ENCODE peak calls at places on chromosomes 16 and 17, in five cellular contexts. One of them, this sample, is unnamed.
A peak's percentile ranks its signal among the peaks of the same experiment; 100 is the strongest.

GRCh38 chr16:66578596-66579531 is at the start of gene CMTM2:
- DNase-seq in dorsolateral prefrontal cortex: no peak
- DNase-seq in neural progenitor cell: no peak
- DNase-seq in AG10803: peak; percentile 10
- DNase-seq in lower leg skin: no peak
- DNase-seq in this sample: no peak

GRCh38 chr16:79525132-79525531 is 75.4 kb downstream of the MAF start:
- DNase-seq in neural progenitor cell: no peak
- DNase-seq in lower leg skin: no peak
- DNase-seq in dorsolateral prefrontal cortex: no peak
- DNase-seq in AG10803: no peak
- DNase-seq in this sample: no peak

GRCh38 chr16:85611205-85611454 is 2.0 kb upstream of the GSE1 start:
- DNase-seq in dorsolateral prefrontal cortex: no peak
- DNase-seq in neural progenitor cell: peak; percentile 76
- DNase-seq in AG10803: no peak
- DNase-seq in lower leg skin: peak; percentile 27
- DNase-seq in this sample: no peak

GRCh38 chr17:2189231-2189630 is 114.4 kb downstream of the SMG6 start:
- DNase-seq in dorsolateral prefrontal cortex: no peak
- DNase-seq in neural progenitor cell: no peak
- DNase-seq in AG10803: peak; percentile 54
- DNase-seq in lower leg skin: no peak
- DNase-seq in this sample: no peak

GRCh38 chr16:87374313-87374712 is 9.3 kb downstream of the FBXO31 start:
- DNase-seq in lower leg skin: no peak
- DNase-seq in neural progenitor cell: peak; percentile 1
- DNase-seq in dorsolateral prefrontal cortex: no peak
- DNase-seq in AG10803: no peak
- DNase-seq in this sample: no peak

GRCh38 chr16:89828199-89828869 is at the start of gene SPIRE2:
- DNase-seq in lower leg skin: peak; percentile 21
- DNase-seq in AG10803: peak; percentile 65
- DNase-seq in dorsolateral prefrontal cortex: no peak
- DNase-seq in neural progenitor cell: peak; percentile 96
- DNase-seq in this sample: peak; percentile 37

GRCh38 chr16:73176577-73177013 is 128.7 kb upstream of the ZFHX3 start:
- DNase-seq in neural progenitor cell: peak; percentile 27
- DNase-seq in dorsolateral prefrontal cortex: no peak
- DNase-seq in AG10803: peak; percentile 95
- DNase-seq in lower leg skin: no peak
- DNase-seq in this sample: peak; percentile 83

GRCh38 chr17:82252511-82253178 is 20.9 kb downstream of the CSNK1D start:
- DNase-seq in neural progenitor cell: no peak
- DNase-seq in lower leg skin: no peak
- DNase-seq in AG10803: no peak
- DNase-seq in dorsolateral prefrontal cortex: no peak
- DNase-seq in this sample: no peak

GRCh38 chr16:24497405-24497804 is 42.0 kb upstream of the RBBP6 start:
- DNase-seq in neural progenitor cell: no peak
- DNase-seq in lower leg skin: no peak
- DNase-seq in dorsolateral prefrontal cortex: no peak
- DNase-seq in AG10803: peak; percentile 46
- DNase-seq in this sample: no peak

GRCh38 chr16:85210423-85211169 is 98.3 kb upstream of the CIBAR2 start:
- DNase-seq in dorsolateral prefrontal cortex: no peak
- DNase-seq in lower leg skin: no peak
- DNase-seq in AG10803: peak; percentile 93
- DNase-seq in neural progenitor cell: no peak
- DNase-seq in this sample: peak; percentile 66

GRCh38 chr17:27530791-27531391 is 74.6 kb downstream of the KSR1 start:
- DNase-seq in neural progenitor cell: no peak
- DNase-seq in lower leg skin: peak; percentile 26
- DNase-seq in AG10803: peak; percentile 39
- DNase-seq in dorsolateral prefrontal cortex: no peak
- DNase-seq in this sample: no peak

GRCh38 chr16:67029249-67030096 is 524 bp downstream of the CBFB start:
- DNase-seq in lower leg skin: peak; percentile 39
- DNase-seq in dorsolateral prefrontal cortex: no peak
- DNase-seq in AG10803: peak; percentile 61
- DNase-seq in neural progenitor cell: peak; percentile 68
- DNase-seq in this sample: peak; percentile 34

GRCh38 chr17:53129863-53130262 is 692.9 kb upstream of the KIF2B start:
- DNase-seq in dorsolateral prefrontal cortex: no peak
- DNase-seq in neural progenitor cell: no peak
- DNase-seq in AG10803: no peak
- DNase-seq in lower leg skin: no peak
- DNase-seq in this sample: no peak

GRCh38 chr17:66464921-66465320 is 162.5 kb downstream of the PRKCA start:
- DNase-seq in dorsolateral prefrontal cortex: no peak
- DNase-seq in lower leg skin: no peak
- DNase-seq in neural progenitor cell: no peak
- DNase-seq in AG10803: no peak
- DNase-seq in this sample: no peak

GRCh38 chr17:81035389-81036127 is 607 bp downstream of the BAIAP2 start:
- DNase-seq in lower leg skin: no peak
- DNase-seq in neural progenitor cell: peak; percentile 54
- DNase-seq in dorsolateral prefrontal cortex: no peak
- DNase-seq in AG10803: no peak
- DNase-seq in this sample: no peak

GRCh38 chr16:83732536-83732935 is 75.2 kb upstream of the HSBP1 start:
- DNase-seq in lower leg skin: no peak
- DNase-seq in dorsolateral prefrontal cortex: no peak
- DNase-seq in AG10803: no peak
- DNase-seq in neural progenitor cell: no peak
- DNase-seq in this sample: no peak

GRCh38 chr17:9330903-9331272 is 244.7 kb downstream of the STX8 start:
- DNase-seq in dorsolateral prefrontal cortex: no peak
- DNase-seq in lower leg skin: no peak
- DNase-seq in neural progenitor cell: peak; percentile 59
- DNase-seq in AG10803: no peak
- DNase-seq in this sample: no peak

GRCh38 chr17:68512967-68513474 is 791 bp downstream of the PRKAR1A start:
- DNase-seq in AG10803: peak; percentile 54
- DNase-seq in dorsolateral prefrontal cortex: no peak
- DNase-seq in lower leg skin: peak; percentile 67
- DNase-seq in neural progenitor cell: peak; percentile 56
- DNase-seq in this sample: peak; percentile 38

GRCh38 chr17:31329221-31329620 is 7.8 kb upstream of the EVI2A start:
- DNase-seq in dorsolateral prefrontal cortex: no peak
- DNase-seq in AG10803: peak; percentile 9
- DNase-seq in lower leg skin: no peak
- DNase-seq in neural progenitor cell: no peak
- DNase-seq in this sample: no peak

GRCh38 chr17:11608396-11608795 is 10.1 kb downstream of the DNAH9 start:
- DNase-seq in dorsolateral prefrontal cortex: no peak
- DNase-seq in AG10803: no peak
- DNase-seq in lower leg skin: peak; percentile 52
- DNase-seq in neural progenitor cell: no peak
- DNase-seq in this sample: peak; percentile 6

GRCh38 chr17:7348478-7349242 is 3.3 kb upstream of the KCTD11 start:
- DNase-seq in neural progenitor cell: no peak
- DNase-seq in dorsolateral prefrontal cortex: no peak
- DNase-seq in AG10803: peak; percentile 82
- DNase-seq in lower leg skin: no peak
- DNase-seq in this sample: no peak

GRCh38 chr16:89958596-89958995 is 10.0 kb downstream of the DEF8 start:
- DNase-seq in neural progenitor cell: no peak
- DNase-seq in lower leg skin: no peak
- DNase-seq in dorsolateral prefrontal cortex: no peak
- DNase-seq in AG10803: no peak
- DNase-seq in this sample: no peak

GRCh38 chr16:75789237-75789636 is 62.9 kb upstream of the CPHXL start:
- DNase-seq in AG10803: peak; percentile 46
- DNase-seq in dorsolateral prefrontal cortex: no peak
- DNase-seq in lower leg skin: no peak
- DNase-seq in neural progenitor cell: peak; percentile 66
- DNase-seq in this sample: peak; percentile 25

GRCh38 chr17:82548681-82549303 is 29.3 kb downstream of the FOXK2 start:
- DNase-seq in dorsolateral prefrontal cortex: no peak
- DNase-seq in neural progenitor cell: no peak
- DNase-seq in lower leg skin: peak; percentile 59
- DNase-seq in AG10803: no peak
- DNase-seq in this sample: no peak

GRCh38 chr17:58279016-58279671 is 1.6 kb downstream of the MPO start:
- DNase-seq in lower leg skin: no peak
- DNase-seq in AG10803: peak; percentile 16
- DNase-seq in neural progenitor cell: no peak
- DNase-seq in dorsolateral prefrontal cortex: no peak
- DNase-seq in this sample: peak; percentile 18

GRCh38 chr17:9138161-9138717 is 116.9 kb downstream of the NTN1 start:
- DNase-seq in AG10803: peak; percentile 50
- DNase-seq in neural progenitor cell: no peak
- DNase-seq in lower leg skin: no peak
- DNase-seq in dorsolateral prefrontal cortex: no peak
- DNase-seq in this sample: no peak

GRCh38 chr16:535446-536405 is 8.2 kb downstream of the CAPN15 start:
- DNase-seq in neural progenitor cell: no peak
- DNase-seq in dorsolateral prefrontal cortex: no peak
- DNase-seq in lower leg skin: peak; percentile 51
- DNase-seq in AG10803: peak; percentile 69
- DNase-seq in this sample: peak; percentile 69

GRCh38 chr16:3027488-3027795 is 3.6 kb downstream of the THOC6 start:
- DNase-seq in lower leg skin: no peak
- DNase-seq in AG10803: no peak
- DNase-seq in neural progenitor cell: no peak
- DNase-seq in dorsolateral prefrontal cortex: no peak
- DNase-seq in this sample: no peak

GRCh38 chr16:3026609-3027487 is 3.0 kb downstream of the THOC6 start:
- DNase-seq in neural progenitor cell: no peak
- DNase-seq in lower leg skin: no peak
- DNase-seq in dorsolateral prefrontal cortex: no peak
- DNase-seq in AG10803: no peak
- DNase-seq in this sample: no peak

GRCh38 chr16:3029499-3030127 is 5.8 kb downstream of the THOC6 start:
- DNase-seq in lower leg skin: no peak
- DNase-seq in dorsolateral prefrontal cortex: no peak
- DNase-seq in neural progenitor cell: no peak
- DNase-seq in AG10803: peak; percentile 41
- DNase-seq in this sample: no peak

GRCh38 chr16:3028716-3029319 is 5.0 kb downstream of the THOC6 start:
- DNase-seq in dorsolateral prefrontal cortex: no peak
- DNase-seq in neural progenitor cell: no peak
- DNase-seq in AG10803: no peak
- DNase-seq in lower leg skin: no peak
- DNase-seq in this sample: no peak

GRCh38 chr16:3027983-3028715 is 4.3 kb downstream of the THOC6 start:
- DNase-seq in lower leg skin: peak; percentile 59
- DNase-seq in neural progenitor cell: peak; percentile 96
- DNase-seq in dorsolateral prefrontal cortex: peak; percentile 46
- DNase-seq in AG10803: peak; percentile 46
- DNase-seq in this sample: peak; percentile 45
- H3K4me3 ChIP-seq in lower leg skin: no peak overlapping the region
- H3K4me3 ChIP-seq in neural progenitor cell: peak overlapping the region; percentile 8
- H3K4me3 ChIP-seq in dorsolateral prefrontal cortex: peak overlapping the region; percentile 39
- H3K4me3 ChIP-seq in AG10803: no peak overlapping the region
- H3K4me3 ChIP-seq in this sample: no peak overlapping the region

GRCh38 chr16:29943846-29944669 is 17.8 kb upstream of the TMEM219 start:
- DNase-seq in neural progenitor cell: peak; percentile 51
- DNase-seq in lower leg skin: peak; percentile 43
- DNase-seq in dorsolateral prefrontal cortex: no peak
- DNase-seq in AG10803: peak; percentile 98
- DNase-seq in this sample: peak; percentile 98
- TF ChIP-seq CTCF in neural progenitor cell: peak; percentile 29
- TF ChIP-seq CTCF in lower leg skin: no peak
- TF ChIP-seq CTCF in dorsolateral prefrontal cortex: no peak
- TF ChIP-seq CTCF in AG10803: peak; percentile 57
- TF ChIP-seq CTCF in this sample: peak; percentile 70

DNA sequence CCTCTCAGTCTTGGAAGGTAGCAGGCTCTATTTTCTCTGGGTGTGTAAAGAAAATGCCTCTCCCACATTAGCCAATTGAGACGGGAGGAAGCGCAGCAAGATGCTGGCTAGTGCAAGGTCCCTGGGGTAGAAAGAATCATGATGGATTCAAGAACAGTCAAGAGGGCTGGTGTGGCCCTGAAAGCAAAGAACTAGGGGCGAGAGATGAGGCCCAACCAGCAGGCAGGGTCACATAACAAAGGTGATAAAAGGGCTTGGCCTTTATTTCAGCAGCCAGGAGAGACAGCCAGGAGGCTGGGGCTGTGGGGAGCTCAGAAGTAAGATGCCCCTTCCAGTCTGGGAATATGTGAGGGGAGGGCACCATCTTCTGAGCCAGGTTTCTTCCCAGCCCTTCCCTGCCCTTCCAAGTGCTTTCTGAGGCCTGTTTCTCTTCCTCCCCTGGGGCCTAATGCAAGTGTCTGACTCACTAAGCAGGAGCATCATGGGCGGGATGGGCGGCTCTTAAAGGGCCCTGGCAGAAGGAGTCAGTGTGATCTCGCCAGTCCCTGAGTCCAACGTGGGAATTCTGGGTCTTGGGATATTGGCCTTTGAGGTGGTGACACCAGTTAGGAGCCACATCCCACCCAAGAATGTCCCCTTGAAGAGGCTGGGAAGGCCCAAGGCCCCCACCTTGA is 3.9 kb upstream of the NLRC5 start:
- DNase-seq in dorsolateral prefrontal cortex: no peak
- DNase-seq in AG10803: peak; percentile 88
- DNase-seq in neural progenitor cell: no peak
- DNase-seq in lower leg skin: peak; percentile 75
- DNase-seq in this sample: peak; percentile 83
- H3K4me3 ChIP-seq in dorsolateral prefrontal cortex: no peak overlapping the region
- H3K4me3 ChIP-seq in AG10803: no peak overlapping the region
- H3K4me3 ChIP-seq in neural progenitor cell: no peak overlapping the region
- H3K4me3 ChIP-seq in lower leg skin: no peak overlapping the region
- H3K4me3 ChIP-seq in this sample: no peak overlapping the region

GRCh38 chr17:40286473-40286872 is 1.2 kb upstream of the CDC6 start:
- DNase-seq in dorsolateral prefrontal cortex: no peak
- DNase-seq in lower leg skin: no peak
- DNase-seq in neural progenitor cell: no peak
- DNase-seq in AG10803: no peak
- DNase-seq in this sample: no peak

GRCh38 chr17:40284085-40284713 is 3.5 kb upstream of the CDC6 start:
- DNase-seq in neural progenitor cell: no peak
- DNase-seq in AG10803: peak; percentile 87
- DNase-seq in lower leg skin: no peak
- DNase-seq in dorsolateral prefrontal cortex: no peak
- DNase-seq in this sample: peak; percentile 63

GRCh38 chr17:40278414-40278813 is 9.3 kb upstream of the CDC6 start:
- DNase-seq in lower leg skin: no peak
- DNase-seq in AG10803: no peak
- DNase-seq in neural progenitor cell: no peak
- DNase-seq in dorsolateral prefrontal cortex: no peak
- DNase-seq in this sample: no peak

GRCh38 chr17:40283662-40284061 is 4.0 kb upstream of the CDC6 start:
- DNase-seq in lower leg skin: no peak
- DNase-seq in AG10803: peak; percentile 93
- DNase-seq in neural progenitor cell: no peak
- DNase-seq in dorsolateral prefrontal cortex: no peak
- DNase-seq in this sample: peak; percentile 72

DNA sequence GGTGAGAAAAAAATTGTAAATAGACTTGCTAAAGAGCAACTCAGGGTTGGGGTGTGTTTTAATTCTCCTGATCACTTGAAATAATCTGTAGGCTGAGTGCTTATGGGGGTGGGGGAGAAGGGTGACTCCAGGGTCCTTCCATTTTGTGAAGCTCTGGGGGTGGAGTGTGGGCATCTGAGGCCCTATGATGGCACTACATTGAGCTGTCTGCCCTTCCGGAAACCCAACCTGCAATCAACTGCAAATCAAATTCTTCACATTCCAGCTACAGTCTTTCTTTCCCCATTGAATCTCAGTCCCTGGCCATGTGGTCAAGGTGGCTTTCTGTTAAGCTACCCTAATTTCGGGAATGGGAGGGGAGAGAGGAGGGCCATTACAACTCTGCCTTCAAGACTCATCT is 6.0 kb upstream of the CDC6 start:
- DNase-seq in dorsolateral prefrontal cortex: no peak
- DNase-seq in neural progenitor cell: no peak
- DNase-seq in lower leg skin: no peak
- DNase-seq in AG10803: peak; percentile 9
- DNase-seq in this sample: no peak
- TF ChIP-seq CTCF in dorsolateral prefrontal cortex: no peak
- TF ChIP-seq CTCF in neural progenitor cell: no peak
- TF ChIP-seq CTCF in lower leg skin: no peak
- TF ChIP-seq CTCF in AG10803: no peak
- TF ChIP-seq CTCF in this sample: no peak

This sample was measured in brain microvascular endothelial cell.